ENCODE peak calls at places on chromosomes 2 and 18, in five cellular contexts. B is HL-60; A is pancreas; F is uterus; H is CD4-positive, CD25-positive, alpha-beta regulatory T cell. U is an unnamed sample.
A peak's percentile ranks its signal among the peaks of the same experiment; 100 is the strongest.

GRCh38 chr18:28175047-28175929 is 1.6 kb downstream of the CDH2 start:
- DNase-seq in H (no peak), A (no peak), F (no peak), B (no peak), U (peak; percentile 41)

GRCh38 chr18:72727038-72727690 is 140.6 kb downstream of the NETO1 start:
- DNase-seq in H (no peak), A (no peak), F (no peak), B (no peak), U (no peak)

GRCh38 chr2:241762933-241763369 is 13.7 kb upstream of the GAL3ST2 start:
- DNase-seq in F (no peak), H (peak; percentile 16), A (no peak), B (peak; percentile 70), U (no peak)

GRCh38 chr2:49940616-49941015 is 786.3 kb upstream of the FSHR start:
- DNase-seq in A (no peak), B (no peak), F (no peak), H (peak; percentile 37), U (no peak)

GRCh38 chr2:101119431-101119830 is 31.8 kb downstream of the TBC1D8 start:
- DNase-seq in F (peak; percentile 60), A (peak; percentile 75), H (no peak), B (no peak), U (no peak)

GRCh38 chr2:147925886-147926285 is 81.1 kb downstream of the ACVR2A start:
- DNase-seq in A (no peak), F (no peak), H (no peak), B (no peak), U (no peak)

GRCh38 chr2:231965118-231965517 is 3.6 kb downstream of the DIS3L2 start:
- DNase-seq in F (no peak), A (no peak), H (no peak), B (no peak), U (no peak)

GRCh38 chr18:48766025-48766424 is 184.7 kb downstream of the SMAD7 start:
- DNase-seq in B (no peak), H (no peak), F (no peak), A (no peak), U (no peak)

GRCh38 chr2:162123806-162124758 is 28.0 kb downstream of the GCG start:
- DNase-seq in H (peak; percentile 82), F (no peak), A (no peak), B (no peak), U (no peak)

DNA sequence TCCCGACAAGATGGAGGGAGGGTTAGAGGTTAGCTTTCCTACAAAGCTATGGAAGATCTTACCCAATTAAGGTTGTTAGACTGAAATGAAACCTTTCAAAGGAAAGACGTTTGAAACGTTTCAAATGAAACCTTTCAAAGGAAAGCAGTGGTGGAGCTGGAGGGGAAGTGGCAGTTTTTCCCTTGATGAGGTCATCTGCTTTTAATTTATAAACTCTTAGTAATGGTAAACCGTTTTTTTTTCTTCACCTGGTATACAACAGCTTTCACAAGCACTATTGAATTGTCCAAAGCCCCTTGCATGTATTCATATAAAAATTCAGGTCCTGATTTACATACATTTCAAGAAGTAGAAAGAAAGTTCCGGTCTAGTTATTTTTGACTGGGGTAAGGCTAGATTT is 7.4 kb downstream of the PMAIP1 start:
- DNase-seq in F (no peak), B (no peak), H (peak; percentile 37), A (no peak), U (no peak)
- H3K4me3 ChIP-seq in F (no peak overlapping the region), B (no peak overlapping the region), H (peak overlapping the region; percentile 69), A (no peak overlapping the region), U (no peak overlapping the region)

DNA sequence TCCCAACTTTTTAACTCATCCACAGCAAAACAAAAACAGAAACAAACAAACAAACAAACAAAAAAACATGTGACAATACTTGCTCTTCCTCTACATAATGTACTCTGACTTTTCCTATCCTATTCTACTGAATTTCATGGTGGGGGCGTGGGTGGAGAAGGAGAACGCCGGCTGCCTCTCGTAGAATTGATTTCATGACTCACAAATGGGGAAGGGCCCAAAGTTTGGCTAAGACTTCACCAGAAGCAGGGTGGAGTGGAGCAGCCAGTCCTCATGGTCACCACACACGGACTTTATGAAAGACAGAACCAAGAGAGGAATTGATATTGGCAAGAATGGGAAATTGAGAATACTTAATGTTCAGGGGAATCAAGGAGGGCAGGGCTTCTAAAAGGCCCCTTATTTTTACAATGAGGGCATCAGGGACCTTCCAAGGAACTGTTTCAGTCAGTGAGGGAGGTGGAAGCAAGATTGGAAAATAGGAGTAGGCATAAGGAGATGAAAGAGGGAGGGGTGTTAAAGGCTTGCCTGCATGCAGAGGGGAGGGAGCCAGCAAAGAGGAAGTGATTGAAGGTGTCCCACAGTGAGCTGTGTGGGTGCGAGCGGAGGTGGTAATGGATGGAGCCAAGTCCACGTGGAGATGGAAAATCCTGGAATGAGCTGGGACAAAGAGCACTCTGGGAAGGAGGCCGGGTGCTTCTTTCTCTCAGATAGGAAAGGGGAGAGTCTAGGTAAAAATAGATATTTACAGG is 27.9 kb downstream of the MARCHF4 start:
- DNase-seq in B (no peak), A (no peak), F (no peak), H (no peak), U (no peak)
- H3K4me3 ChIP-seq in B (no peak overlapping the region), A (no peak overlapping the region), F (no peak overlapping the region), H (no peak overlapping the region), U (no peak overlapping the region)

GRCh38 chr2:180980185-180980942 is at the start of gene UBE2E3:
- DNase-seq in B (peak; percentile 75), F (peak; percentile 79), H (peak; percentile 78), A (peak; percentile 84), U (peak; percentile 89)
- H3K4me3 ChIP-seq in B (peak within 1 kb of the TSS; percentile 63), F (peak within 1 kb of the TSS; percentile 79), H (peak within 1 kb of the TSS; percentile 78), A (peak within 1 kb of the TSS; percentile 66), U (peak within 1 kb of the TSS; percentile 63)

GRCh38 chr2:17975401-17975800 is 96.9 kb downstream of the KCNS3 start:
- DNase-seq in F (no peak), A (no peak), B (no peak), H (no peak), U (no peak)

GRCh38 chr2:17972991-17973390 is 94.5 kb downstream of the KCNS3 start:
- DNase-seq in F (no peak), A (no peak), H (no peak), B (no peak), U (no peak)

GRCh38 chr2:17981936-17982335 is 103.5 kb downstream of the KCNS3 start:
- DNase-seq in F (no peak), B (no peak), H (no peak), A (no peak), U (no peak)

GRCh38 chr2:17979707-17980106 is 101.2 kb downstream of the KCNS3 start:
- DNase-seq in A (no peak), F (no peak), H (no peak), B (no peak), U (no peak)

DNA sequence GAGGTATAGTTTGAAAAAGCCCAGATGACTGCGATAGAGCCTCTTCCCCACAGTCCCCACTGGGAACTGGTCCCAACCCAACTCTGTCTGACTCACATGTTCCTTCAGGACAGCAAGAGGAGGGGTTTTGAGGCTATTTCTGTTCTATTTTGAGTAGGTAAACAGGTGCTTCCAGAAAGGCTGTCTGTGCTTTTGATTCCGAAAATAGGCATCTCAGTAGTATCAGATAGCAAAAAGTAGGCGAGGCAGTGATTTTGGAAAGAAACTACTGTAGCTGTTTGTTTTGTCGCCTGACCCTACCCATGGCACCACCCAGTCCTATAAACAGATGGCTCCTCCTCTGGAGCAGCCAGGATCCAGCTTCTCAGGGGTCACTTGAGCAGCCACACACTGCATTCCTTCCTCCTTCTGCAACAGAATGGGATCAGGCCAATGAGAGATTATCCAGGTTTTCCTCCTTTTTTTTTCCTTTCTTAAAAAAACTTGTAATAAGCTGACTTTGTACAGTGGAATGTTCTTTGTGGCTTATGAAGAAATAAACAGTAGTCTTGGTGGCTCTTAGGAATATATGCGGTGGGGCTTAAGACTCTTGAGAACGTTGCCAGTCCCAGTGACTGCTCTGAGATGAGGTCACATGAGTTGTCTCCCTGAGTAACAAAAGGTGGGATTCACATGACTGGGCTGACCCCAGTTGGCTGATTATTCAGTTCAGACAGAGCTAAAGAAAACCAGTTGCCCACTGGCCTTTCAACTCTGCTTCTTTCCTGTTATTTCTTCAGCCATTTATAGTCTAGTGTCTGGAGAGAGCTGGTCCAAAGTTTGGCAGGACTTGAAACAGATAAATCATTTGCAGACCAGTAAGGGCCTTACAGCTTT is 98.6 kb downstream of the KCNS3 start:
- DNase-seq in H (no peak), B (no peak), F (peak; percentile 31), A (no peak), U (no peak)
- H3K4me3 ChIP-seq in H (no peak overlapping the region), B (no peak overlapping the region), F (no peak overlapping the region), A (no peak overlapping the region), U (no peak overlapping the region)

GRCh38 chr18:61955644-61956043 is 62.8 kb upstream of the RNF152 start:
- DNase-seq in F (no peak), B (peak; percentile 60), A (no peak), H (no peak), U (no peak)
- H3K4me3 ChIP-seq in F (no peak overlapping the region), B (no peak overlapping the region), A (no peak overlapping the region), H (no peak overlapping the region), U (no peak overlapping the region)

DNA sequence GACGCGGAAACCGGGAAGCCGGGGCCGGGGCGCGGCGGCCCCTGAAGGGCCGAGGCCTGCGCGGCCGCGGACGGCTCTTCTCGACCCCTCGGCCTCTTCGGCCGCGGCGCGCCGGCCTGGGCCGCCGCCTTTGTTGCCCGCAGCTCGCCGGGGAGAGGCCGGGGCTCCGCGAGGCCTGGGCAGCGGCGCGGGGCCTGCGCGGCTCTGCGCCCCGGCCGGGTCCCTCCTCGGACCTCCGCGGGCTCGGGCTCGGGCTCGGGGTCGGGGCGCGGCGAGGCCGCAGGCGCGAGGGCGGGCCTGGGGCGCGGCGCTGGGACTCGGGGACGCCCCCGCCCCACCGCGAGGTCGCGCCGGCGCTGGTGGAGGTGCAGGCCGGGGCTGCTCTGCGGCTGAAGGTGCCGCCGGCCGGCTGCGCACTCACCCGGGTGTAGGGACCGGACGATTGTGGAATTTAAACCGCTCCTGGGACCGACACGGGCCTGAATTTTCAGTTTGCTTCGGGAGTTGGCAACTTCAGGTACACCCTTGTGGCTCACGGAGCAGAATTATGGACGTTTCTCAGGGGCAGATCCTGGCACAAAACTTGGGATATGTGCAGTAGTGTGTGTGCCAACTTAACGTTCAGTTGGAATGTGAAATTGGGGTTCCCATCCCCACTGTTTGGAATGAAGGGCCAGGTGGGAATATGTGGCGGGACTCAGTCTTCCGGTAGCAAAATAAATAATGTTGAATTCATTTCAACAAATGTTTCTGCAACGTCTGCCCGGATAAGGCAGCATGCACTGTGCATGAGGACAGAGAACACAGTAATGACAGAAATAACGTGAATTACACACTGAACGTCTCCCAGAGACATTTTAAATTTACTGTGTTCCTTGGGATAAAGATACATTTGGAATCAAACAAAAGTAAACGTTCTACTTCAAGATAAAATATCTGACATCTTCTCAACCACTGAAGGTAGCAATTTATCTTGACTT is 796 bp downstream of the SOCS6 start:
- DNase-seq in B (peak; percentile 33), F (no peak), A (peak; percentile 33), H (peak; percentile 6), U (peak; percentile 39)
- H3K4me3 ChIP-seq in B (peak overlapping the region; percentile 66), F (peak overlapping the region; percentile 98), A (peak overlapping the region; percentile 71), H (no peak overlapping the region), U (peak overlapping the region; percentile 78)

GRCh38 chr18:13447621-13448020 is 229.1 kb downstream of the LDLRAD4 start:
- DNase-seq in B (no peak), H (no peak), A (no peak), F (no peak), U (no peak)
- H3K4me3 ChIP-seq in B (no peak overlapping the region), H (no peak overlapping the region), A (no peak overlapping the region), F (peak overlapping the region; percentile 17), U (no peak overlapping the region)

U was measured in ovary.